ENCODE peak calls at places on chromosomes 11 and 22, in seven cellular contexts. T, X, R, A, B, I and G are unnamed samples.

GRCh38 chr11:118620529-118621070 is 13.2 kb downstream of the PHLDB1 start:
- ATAC-seq in T (peak; percentile 16), B (no peak), R (peak; percentile 1), I (peak; percentile 81), A (no peak), X (no peak), G (no peak)

GRCh38 chr11:102580185-102580951 is 44.8 kb downstream of the MMP20 start:
- ATAC-seq in X (no peak), A (peak; percentile 37), R (no peak), I (no peak), T (no peak), B (no peak), G (no peak)

GRCh38 chr11:70542811-70543210 is 144.5 kb downstream of the CTTN start:
- ATAC-seq in I (no peak), R (no peak), T (no peak), X (no peak), B (no peak), A (no peak), G (no peak)

GRCh38 chr11:3840289-3840869 is 380 bp downstream of the RHOG start:
- ATAC-seq in R (peak; percentile 48), A (peak; percentile 48), I (peak; percentile 24), X (no peak), T (peak; percentile 53), B (no peak), G (peak; percentile 58)

GRCh38 chr11:2772544-2773031 is 72.8 kb upstream of the KCNQ1OT1 start:
- ATAC-seq in A (no peak), R (no peak), X (no peak), B (no peak), T (no peak), I (no peak), G (no peak)

GRCh38 chr11:35098850-35099249 is 40.1 kb upstream of the CD44 start:
- ATAC-seq in I (no peak), B (no peak), R (peak; percentile 36), T (peak; percentile 39), A (no peak), X (no peak), G (no peak)

GRCh38 chr11:121004196-121004840 is 19.6 kb upstream of the TBCEL start:
- ATAC-seq in X (no peak), A (no peak), B (no peak), R (no peak), I (no peak), T (no peak), G (no peak)

GRCh38 chr22:29093980-29094379 is 21.1 kb downstream of the KREMEN1 start:
- ATAC-seq in X (no peak), R (peak; percentile 84), I (no peak), B (no peak), T (peak; percentile 23), A (no peak), G (peak; percentile 75)

GRCh38 chr11:60942207-60942606 is 9.8 kb downstream of the SLC15A3 start:
- ATAC-seq in T (no peak), A (no peak), B (no peak), I (no peak), R (no peak), X (no peak), G (no peak)

GRCh38 chr22:37069319-37069718 is 17.8 kb downstream of the KCTD17 start:
- ATAC-seq in A (peak; percentile 29), I (no peak), T (no peak), B (no peak), R (no peak), X (no peak), G (no peak)

GRCh38 chr11:44361883-44362282 is 51.9 kb upstream of the ALX4 start:
- ATAC-seq in X (no peak), B (no peak), I (no peak), R (no peak), T (no peak), A (no peak), G (no peak)

GRCh38 chr11:36447514-36447913 is 62.6 kb downstream of the TRAF6 start:
- ATAC-seq in B (no peak), T (no peak), R (no peak), X (no peak), I (no peak), A (no peak), G (no peak)

GRCh38 chr22:42229455-42230149 is 40.9 kb downstream of the TCF20 start:
- ATAC-seq in T (peak; percentile 79), I (no peak), A (no peak), X (no peak), R (peak; percentile 74), B (peak; percentile 28), G (no peak)

GRCh38 chr22:50674606-50675552 is 2.3 kb downstream of the SHANK3 start:
- ATAC-seq in I (no peak), T (peak; percentile 73), B (no peak), R (no peak), A (peak; percentile 76), X (no peak), G (no peak)
- H3K4me3 ChIP-seq in I (peak overlapping the region; percentile 3), T (peak overlapping the region; percentile 58), B (peak overlapping the region; percentile 48), R (peak overlapping the region; percentile 69), A (peak overlapping the region; percentile 58), X (no peak overlapping the region), G (peak overlapping the region; percentile 48)

GRCh38 chr11:68551223-68551622 is 90.7 kb downstream of the PPP6R3 start:
- ATAC-seq in I (no peak), T (no peak), A (no peak), R (no peak), B (no peak), X (no peak), G (no peak)

GRCh38 chr11:68551777-68552176 is 91.2 kb downstream of the PPP6R3 start:
- ATAC-seq in X (no peak), A (no peak), R (no peak), B (peak; percentile 63), I (no peak), T (no peak), G (no peak)

GRCh38 chr11:68549789-68550484 is 89.4 kb downstream of the PPP6R3 start:
- ATAC-seq in X (no peak), T (no peak), B (peak; percentile 25), R (no peak), I (no peak), A (no peak), G (no peak)

GRCh38 chr11:68552542-68552941 is 92.0 kb downstream of the PPP6R3 start:
- ATAC-seq in I (no peak), A (peak; percentile 27), X (no peak), B (peak; percentile 33), T (peak; percentile 75), R (no peak), G (no peak)

DNA sequence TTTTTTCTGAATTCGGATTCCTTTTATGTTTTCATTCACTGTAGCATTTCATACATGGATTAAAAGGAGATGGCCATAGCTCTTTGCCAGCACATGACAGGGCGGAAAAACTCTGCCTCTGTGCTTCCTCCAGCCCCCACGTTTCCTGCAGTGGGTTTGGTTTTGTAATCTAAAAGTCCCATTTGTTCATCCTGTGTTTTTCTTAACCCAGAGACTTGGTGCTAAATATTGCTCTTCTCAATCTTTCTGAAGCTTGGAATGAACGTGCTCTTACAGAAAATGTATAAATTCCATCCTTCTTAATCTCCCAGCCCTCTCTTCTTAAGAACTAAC is 89.9 kb downstream of the PPP6R3 start:
- ATAC-seq in I (no peak), X (peak; percentile 43), B (peak; percentile 53), T (no peak), A (no peak), R (no peak), G (no peak)
- H3K4me3 ChIP-seq in I (no peak overlapping the region), X (peak overlapping the region; percentile 34), B (no peak overlapping the region), T (no peak overlapping the region), A (no peak overlapping the region), R (no peak overlapping the region), G (no peak overlapping the region)

DNA sequence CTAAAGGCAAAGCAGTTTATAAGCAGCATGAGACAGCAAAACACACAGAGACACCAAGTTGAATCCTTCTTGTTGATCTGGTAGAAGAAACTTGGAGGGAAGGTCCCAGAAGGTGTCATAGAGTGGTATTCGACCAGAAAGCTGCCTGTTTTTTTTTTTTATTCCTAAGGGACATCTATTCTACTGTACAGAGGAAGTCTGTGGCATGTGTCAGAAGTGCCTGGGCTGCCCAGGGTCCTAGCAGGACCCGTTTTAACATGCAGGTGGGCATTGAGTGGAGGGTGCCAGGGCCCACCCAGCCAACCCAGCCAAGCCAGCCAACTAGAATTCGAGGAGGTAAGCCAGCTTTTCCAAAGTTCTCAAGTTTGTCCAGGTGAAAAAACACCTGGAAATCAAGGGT is 68.0 kb upstream of the ATXN10 start:
- ATAC-seq in T (no peak), R (no peak), B (no peak), X (no peak), I (no peak), A (peak; percentile 10), G (no peak)
- H3K4me3 ChIP-seq in T (no peak overlapping the region), R (no peak overlapping the region), B (no peak overlapping the region), X (no peak overlapping the region), I (no peak overlapping the region), A (peak overlapping the region; percentile 8), G (no peak overlapping the region)

DNA sequence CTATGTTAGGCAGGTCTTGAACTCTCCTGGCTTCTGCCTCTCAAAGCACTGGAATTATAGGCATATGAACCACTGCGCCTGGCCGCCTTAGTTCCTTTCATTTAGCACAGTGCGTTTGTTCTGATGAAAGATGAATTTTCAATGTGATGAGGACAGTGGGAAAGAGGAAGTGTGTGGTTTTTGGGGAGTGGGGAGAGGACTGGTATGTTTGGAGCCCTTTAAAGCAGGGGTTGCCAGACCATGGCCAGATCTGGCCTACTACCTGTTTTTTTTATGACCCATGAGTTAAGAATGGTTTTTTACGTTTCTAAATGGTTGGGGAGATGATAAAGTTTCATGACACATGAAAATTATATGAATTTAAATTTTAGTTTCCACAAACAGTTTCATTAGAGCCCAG is 12.5 kb downstream of the ATXN10 start:
- ATAC-seq in A (no peak), R (no peak), B (no peak), T (no peak), I (no peak), X (no peak), G (no peak)
- H3K4me3 ChIP-seq in A (no peak overlapping the region), R (no peak overlapping the region), B (no peak overlapping the region), T (no peak overlapping the region), I (no peak overlapping the region), X (peak overlapping the region; percentile 26), G (no peak overlapping the region)

DNA sequence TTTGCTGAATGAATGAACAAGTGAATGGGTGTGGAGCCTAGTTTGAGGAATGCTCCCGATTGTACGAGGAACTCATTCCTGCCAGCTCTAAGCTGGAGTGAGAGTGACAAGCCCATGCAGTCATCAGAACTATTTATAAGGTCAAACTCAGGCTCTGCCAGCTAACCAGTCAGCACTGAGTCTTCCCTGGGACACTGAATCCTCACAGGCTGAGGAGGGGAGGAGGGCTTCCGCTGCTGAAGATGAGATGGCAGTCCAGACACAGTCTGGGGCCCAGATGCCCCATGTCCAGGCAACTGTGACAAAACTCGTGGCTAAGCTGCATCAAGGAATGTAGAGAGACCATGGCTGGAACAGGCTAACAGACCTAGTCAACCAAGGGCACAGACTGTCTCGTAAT is 4.0 kb downstream of the LRP4 start:
- ATAC-seq in T (peak; percentile 20), R (peak; percentile 60), B (no peak), X (no peak), I (no peak), A (no peak), G (no peak)
- H3K4me3 ChIP-seq in T (no peak overlapping the region), R (no peak overlapping the region), B (no peak overlapping the region), X (no peak overlapping the region), I (no peak overlapping the region), A (no peak overlapping the region), G (no peak overlapping the region)

GRCh38 chr11:114309517-114309916 is 13.3 kb downstream of the NNMT start:
- ATAC-seq in I (no peak), B (no peak), A (no peak), R (no peak), T (no peak), X (no peak), G (no peak)
- H3K4me3 ChIP-seq in I (no peak overlapping the region), B (no peak overlapping the region), A (no peak overlapping the region), R (no peak overlapping the region), T (no peak overlapping the region), X (no peak overlapping the region), G (no peak overlapping the region)